ENCODE peak calls at places on chromosome 22, in six cellular contexts. One of them, this sample, is unnamed.

GRCh38 chr22:30325065-30325720 is 1.5 kb downstream of the TBC1D10A start:
- DNase-seq in esophagus squamous epithelium: no peak
- DNase-seq in mesothelial cell of epicardium: no peak
- DNase-seq in fibroblast of the aortic adventitia: peak
- DNase-seq in fibroblast of mammary gland: peak
- DNase-seq in GM12865: no peak
- DNase-seq in this sample: no peak

GRCh38 chr22:20137671-20138416 is 6.2 kb downstream of the ZDHHC8 start:
- DNase-seq in esophagus squamous epithelium: no peak
- DNase-seq in mesothelial cell of epicardium: no peak
- DNase-seq in fibroblast of the aortic adventitia: no peak
- DNase-seq in fibroblast of mammary gland: no peak
- DNase-seq in GM12865: no peak
- DNase-seq in this sample: no peak

GRCh38 chr22:27004434-27004833 is 347.0 kb downstream of the MIAT start:
- DNase-seq in esophagus squamous epithelium: no peak
- DNase-seq in mesothelial cell of epicardium: no peak
- DNase-seq in fibroblast of the aortic adventitia: no peak
- DNase-seq in fibroblast of mammary gland: peak
- DNase-seq in GM12865: no peak
- DNase-seq in this sample: no peak

GRCh38 chr22:22369962-22370265 is 125.3 kb downstream of the VPREB1 start:
- DNase-seq in esophagus squamous epithelium: no peak
- DNase-seq in mesothelial cell of epicardium: no peak
- DNase-seq in fibroblast of the aortic adventitia: no peak
- DNase-seq in fibroblast of mammary gland: no peak
- DNase-seq in GM12865: no peak
- DNase-seq in this sample: no peak

GRCh38 chr22:42805998-42806481 is 51.0 kb downstream of the ARFGAP3 start:
- DNase-seq in esophagus squamous epithelium: no peak
- DNase-seq in mesothelial cell of epicardium: no peak
- DNase-seq in fibroblast of the aortic adventitia: no peak
- DNase-seq in fibroblast of mammary gland: no peak
- DNase-seq in GM12865: no peak
- DNase-seq in this sample: no peak

GRCh38 chr22:25656724-25657123 is 85.3 kb upstream of the MYO18B start:
- DNase-seq in esophagus squamous epithelium: no peak
- DNase-seq in mesothelial cell of epicardium: no peak
- DNase-seq in fibroblast of the aortic adventitia: no peak
- DNase-seq in fibroblast of mammary gland: no peak
- DNase-seq in GM12865: peak
- DNase-seq in this sample: no peak

GRCh38 chr22:22060200-22061084 is 77.9 kb upstream of the TOP3B start:
- DNase-seq in esophagus squamous epithelium: no peak
- DNase-seq in mesothelial cell of epicardium: peak
- DNase-seq in fibroblast of the aortic adventitia: peak
- DNase-seq in fibroblast of mammary gland: peak
- DNase-seq in GM12865: peak
- DNase-seq in this sample: peak

GRCh38 chr22:37521236-37521739 is 2.1 kb upstream of the CARD10 start:
- DNase-seq in esophagus squamous epithelium: no peak
- DNase-seq in mesothelial cell of epicardium: no peak
- DNase-seq in fibroblast of the aortic adventitia: no peak
- DNase-seq in fibroblast of mammary gland: no peak
- DNase-seq in GM12865: no peak
- DNase-seq in this sample: no peak

GRCh38 chr22:23826510-23827350 is 12.1 kb downstream of the DERL3 start:
- DNase-seq in esophagus squamous epithelium: no peak
- DNase-seq in mesothelial cell of epicardium: no peak
- DNase-seq in fibroblast of the aortic adventitia: no peak
- DNase-seq in fibroblast of mammary gland: peak
- DNase-seq in GM12865: no peak
- DNase-seq in this sample: no peak

GRCh38 chr22:33083212-33083611 is 25.0 kb upstream of the SYN3 start:
- DNase-seq in esophagus squamous epithelium: no peak
- DNase-seq in mesothelial cell of epicardium: no peak
- DNase-seq in fibroblast of the aortic adventitia: no peak
- DNase-seq in fibroblast of mammary gland: peak
- DNase-seq in GM12865: peak
- DNase-seq in this sample: no peak
- TF ChIP-seq CTCF in esophagus squamous epithelium: no peak
- TF ChIP-seq CTCF in mesothelial cell of epicardium: no peak
- TF ChIP-seq CTCF in fibroblast of the aortic adventitia: no peak
- TF ChIP-seq CTCF in fibroblast of mammary gland: peak
- TF ChIP-seq CTCF in GM12865: peak
- TF ChIP-seq CTCF in this sample: no peak

DNA sequence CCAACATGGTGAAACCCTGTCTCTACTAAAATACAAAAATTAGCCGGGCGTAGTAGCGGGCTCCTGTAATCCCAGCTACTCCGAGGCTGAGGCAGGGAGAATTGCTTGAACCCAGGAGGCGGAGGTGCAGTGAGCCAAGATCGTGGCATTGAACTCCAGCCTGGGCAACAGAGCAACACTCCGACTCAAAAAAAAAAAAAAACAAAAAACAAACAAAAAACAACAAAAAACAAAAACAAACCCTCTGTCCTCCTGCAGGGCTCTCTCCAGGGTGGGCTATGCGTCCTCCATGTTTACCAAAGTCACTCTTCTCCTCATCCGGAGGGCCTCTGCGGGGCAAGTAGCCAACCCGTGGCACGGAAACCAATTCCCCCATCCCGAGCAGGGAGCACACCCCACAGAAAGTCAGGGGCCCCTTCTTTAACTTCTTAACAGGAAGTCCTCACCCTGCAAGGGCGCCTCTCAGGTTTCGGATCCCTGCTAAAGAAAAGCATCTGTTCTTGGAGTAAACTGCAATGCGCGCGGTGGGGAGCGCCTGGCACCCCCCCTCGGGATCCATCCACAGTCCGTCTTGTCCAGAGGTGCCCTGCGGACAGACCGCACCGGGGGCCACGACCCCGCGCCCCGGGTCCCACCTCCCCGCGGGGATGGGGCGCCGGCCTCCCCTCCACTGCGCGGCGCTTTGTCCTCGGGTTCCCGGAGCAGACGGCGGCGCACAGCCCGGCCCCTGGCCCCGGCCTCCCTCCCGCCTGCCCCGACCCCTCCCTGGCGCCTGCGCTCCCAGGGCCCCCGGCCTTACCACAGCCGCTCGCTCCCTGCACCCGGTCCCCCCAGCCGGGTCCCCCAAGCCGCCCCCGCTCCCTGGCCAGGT is 712 bp downstream of the CERK start:
- DNase-seq in esophagus squamous epithelium: no peak
- DNase-seq in mesothelial cell of epicardium: peak
- DNase-seq in fibroblast of the aortic adventitia: peak
- DNase-seq in fibroblast of mammary gland: peak
- DNase-seq in GM12865: peak
- DNase-seq in this sample: peak
- TF ChIP-seq CTCF in esophagus squamous epithelium: no peak
- TF ChIP-seq CTCF in mesothelial cell of epicardium: no peak
- TF ChIP-seq CTCF in fibroblast of the aortic adventitia: no peak
- TF ChIP-seq CTCF in fibroblast of mammary gland: no peak
- TF ChIP-seq CTCF in GM12865: no peak
- TF ChIP-seq CTCF in this sample: no peak

DNA sequence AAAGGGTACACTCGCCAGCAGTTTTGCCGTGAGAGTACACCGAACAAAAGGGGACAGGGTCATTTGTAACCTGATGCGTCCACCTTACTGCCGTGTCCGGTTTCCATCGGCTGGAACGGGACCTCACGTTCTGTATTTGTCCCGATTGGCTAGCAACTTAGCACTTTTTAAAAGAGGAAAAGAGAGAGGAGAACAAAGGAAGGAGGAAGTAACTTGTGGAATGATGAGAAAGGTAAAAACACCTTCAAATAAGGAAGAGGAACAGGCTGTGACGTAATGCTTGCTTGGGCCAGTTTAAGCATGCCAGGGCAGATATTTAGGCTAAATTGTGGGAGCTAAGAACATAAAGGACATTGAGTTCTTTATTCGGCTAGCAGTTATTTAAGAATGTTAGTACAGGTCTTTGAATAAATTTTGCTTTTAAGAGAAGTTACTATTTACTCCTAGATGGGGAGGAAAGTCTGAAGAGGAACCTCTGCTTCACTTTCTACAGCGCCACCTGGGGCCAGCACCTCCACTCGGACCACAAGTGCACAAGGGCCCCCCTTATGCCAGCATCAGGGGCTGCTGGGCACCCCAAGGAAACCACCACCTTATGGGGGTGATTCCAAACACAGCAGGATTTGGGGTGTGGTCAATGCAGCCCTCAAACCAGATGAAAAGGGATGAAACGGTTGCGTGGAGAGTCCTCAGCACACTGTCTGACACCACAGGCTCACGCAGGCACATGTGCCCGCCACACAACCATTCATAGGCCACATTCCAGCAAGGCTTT is 5.8 kb downstream of the ARSA start:
- DNase-seq in esophagus squamous epithelium: no peak
- DNase-seq in mesothelial cell of epicardium: no peak
- DNase-seq in fibroblast of the aortic adventitia: no peak
- DNase-seq in fibroblast of mammary gland: no peak
- DNase-seq in GM12865: peak
- DNase-seq in this sample: no peak
- TF ChIP-seq CTCF in esophagus squamous epithelium: peak
- TF ChIP-seq CTCF in mesothelial cell of epicardium: no peak
- TF ChIP-seq CTCF in fibroblast of the aortic adventitia: no peak
- TF ChIP-seq CTCF in fibroblast of mammary gland: peak
- TF ChIP-seq CTCF in GM12865: peak
- TF ChIP-seq CTCF in this sample: peak

GRCh38 chr22:33271390-33272161 is 213.4 kb upstream of the SYN3 start:
- DNase-seq in esophagus squamous epithelium: no peak
- DNase-seq in mesothelial cell of epicardium: no peak
- DNase-seq in fibroblast of the aortic adventitia: peak
- DNase-seq in fibroblast of mammary gland: peak
- DNase-seq in GM12865: peak
- DNase-seq in this sample: no peak
- TF ChIP-seq CTCF in esophagus squamous epithelium: no peak
- TF ChIP-seq CTCF in mesothelial cell of epicardium: no peak
- TF ChIP-seq CTCF in fibroblast of the aortic adventitia: peak
- TF ChIP-seq CTCF in fibroblast of mammary gland: no peak
- TF ChIP-seq CTCF in GM12865: no peak
- TF ChIP-seq CTCF in this sample: no peak

GRCh38 chr22:39643311-39644083 is 72.9 kb downstream of the CACNA1I start:
- DNase-seq in esophagus squamous epithelium: no peak
- DNase-seq in mesothelial cell of epicardium: no peak
- DNase-seq in fibroblast of the aortic adventitia: peak
- DNase-seq in fibroblast of mammary gland: peak
- DNase-seq in GM12865: no peak
- DNase-seq in this sample: no peak
- TF ChIP-seq CTCF in esophagus squamous epithelium: no peak
- TF ChIP-seq CTCF in mesothelial cell of epicardium: no peak
- TF ChIP-seq CTCF in fibroblast of the aortic adventitia: no peak
- TF ChIP-seq CTCF in fibroblast of mammary gland: no peak
- TF ChIP-seq CTCF in GM12865: no peak
- TF ChIP-seq CTCF in this sample: no peak

GRCh38 chr22:44567846-44568493 is 69.9 kb upstream of the RTL6 start:
- DNase-seq in esophagus squamous epithelium: no peak
- DNase-seq in mesothelial cell of epicardium: no peak
- DNase-seq in fibroblast of the aortic adventitia: peak
- DNase-seq in fibroblast of mammary gland: peak
- DNase-seq in GM12865: peak
- DNase-seq in this sample: peak
- TF ChIP-seq CTCF in esophagus squamous epithelium: peak
- TF ChIP-seq CTCF in mesothelial cell of epicardium: peak
- TF ChIP-seq CTCF in fibroblast of the aortic adventitia: peak
- TF ChIP-seq CTCF in fibroblast of mammary gland: peak
- TF ChIP-seq CTCF in GM12865: peak
- TF ChIP-seq CTCF in this sample: peak

DNA sequence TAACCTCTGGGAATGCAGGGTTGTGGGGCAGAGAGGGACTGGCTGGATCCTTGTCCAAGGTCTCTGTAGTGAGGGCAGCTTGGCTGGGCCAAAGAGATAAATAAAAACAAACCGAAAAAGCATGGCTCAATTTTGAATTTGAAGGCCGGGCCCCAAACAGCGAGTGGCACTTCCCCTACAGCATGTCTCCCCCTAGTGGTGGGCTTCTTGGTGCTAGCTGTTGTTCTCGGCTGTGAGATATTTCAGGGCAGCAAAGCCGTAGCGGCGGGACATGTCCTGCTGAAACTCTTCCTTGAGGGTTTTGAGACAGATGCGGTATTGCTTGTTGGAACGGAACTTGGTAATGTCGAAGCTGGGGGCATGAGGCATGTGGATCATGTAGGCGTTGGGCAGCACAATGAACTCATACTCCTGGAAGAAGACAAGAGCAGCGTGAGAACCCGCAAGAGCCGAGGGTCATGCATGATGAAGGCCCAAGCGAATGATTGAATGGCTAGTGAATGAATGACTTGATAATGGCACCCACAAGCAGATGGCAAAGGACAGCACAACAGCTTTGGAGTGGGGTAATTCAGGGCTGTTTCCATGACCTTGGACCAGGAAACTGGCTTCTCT is 216.1 kb upstream of the SYN3 start:
- DNase-seq in esophagus squamous epithelium: no peak
- DNase-seq in mesothelial cell of epicardium: no peak
- DNase-seq in fibroblast of the aortic adventitia: peak
- DNase-seq in fibroblast of mammary gland: peak
- DNase-seq in GM12865: peak
- DNase-seq in this sample: no peak
- TF ChIP-seq CTCF in esophagus squamous epithelium: no peak
- TF ChIP-seq CTCF in mesothelial cell of epicardium: peak
- TF ChIP-seq CTCF in fibroblast of the aortic adventitia: peak
- TF ChIP-seq CTCF in fibroblast of mammary gland: peak
- TF ChIP-seq CTCF in GM12865: peak
- TF ChIP-seq CTCF in this sample: no peak

GRCh38 chr22:36204641-36205032 is 3.0 kb upstream of the APOL4 start:
- DNase-seq in esophagus squamous epithelium: no peak
- DNase-seq in mesothelial cell of epicardium: no peak
- DNase-seq in fibroblast of the aortic adventitia: no peak
- DNase-seq in fibroblast of mammary gland: no peak
- DNase-seq in GM12865: no peak
- DNase-seq in this sample: no peak
- TF ChIP-seq CTCF in esophagus squamous epithelium: no peak
- TF ChIP-seq CTCF in mesothelial cell of epicardium: no peak
- TF ChIP-seq CTCF in fibroblast of the aortic adventitia: no peak
- TF ChIP-seq CTCF in fibroblast of mammary gland: no peak
- TF ChIP-seq CTCF in GM12865: no peak
- TF ChIP-seq CTCF in this sample: no peak

GRCh38 chr22:44311104-44311854 is 1.5 kb downstream of the SHISAL1 start:
- DNase-seq in esophagus squamous epithelium: no peak
- DNase-seq in mesothelial cell of epicardium: no peak
- DNase-seq in fibroblast of the aortic adventitia: no peak
- DNase-seq in fibroblast of mammary gland: no peak
- DNase-seq in GM12865: no peak
- DNase-seq in this sample: no peak
- TF ChIP-seq CTCF in esophagus squamous epithelium: no peak
- TF ChIP-seq CTCF in mesothelial cell of epicardium: no peak
- TF ChIP-seq CTCF in fibroblast of the aortic adventitia: no peak
- TF ChIP-seq CTCF in fibroblast of mammary gland: no peak
- TF ChIP-seq CTCF in GM12865: no peak
- TF ChIP-seq CTCF in this sample: no peak

This sample was measured in natural killer cell.